ENCODE peak calls at places on chromosomes 4 and X, in six cellular contexts. B is CMK, X is adrenal gland, U is T follicular helper cell, H is EH, P is right cardiac atrium. A is an unnamed sample.

GRCh38 chr4:154192585-154192984 is 299.0 kb downstream of the DCHS2 start:
- DNase-seq in X (no peak), B (no peak), H (no peak), U (no peak), P (no peak), A (no peak)

GRCh38 chr4:68373513-68373912 is 23.6 kb upstream of the YTHDC1 start:
- DNase-seq in X (peak), U (peak), P (peak), H (peak), B (no peak), A (peak)

GRCh38 chr4:55547461-55547770 is 707 bp upstream of the CLOCK start:
- DNase-seq in H (no peak), X (peak), U (no peak), B (no peak), P (no peak), A (no peak)

GRCh38 chr4:41319553-41319952 is 62.8 kb downstream of the UCHL1 start:
- DNase-seq in U (no peak), B (no peak), X (peak), H (peak), P (no peak), A (no peak)

GRCh38 chr4:178823673-178824072 is 1381.4 kb upstream of the AGA start:
- DNase-seq in P (no peak), H (no peak), X (no peak), B (no peak), U (no peak), A (no peak)

GRCh38 chrX:122703762-122704161 is 480.3 kb upstream of the GRIA3 start:
- DNase-seq in B (no peak), H (peak), P (no peak), X (no peak), U (no peak), A (no peak)

GRCh38 chr4:153290134-153290533 is 54.4 kb upstream of the MND1 start:
- DNase-seq in B (no peak), U (no peak), X (no peak), P (no peak), H (no peak), A (no peak)

GRCh38 chrX:55011294-55011693 is 11.1 kb downstream of the APEX2 start:
- DNase-seq in P (no peak), H (peak), X (no peak), B (no peak), U (no peak), A (no peak)

GRCh38 chr4:139214039-139214534 is 37.1 kb upstream of the ELF2 start:
- DNase-seq in B (no peak), U (no peak), H (peak), X (peak), P (no peak), A (peak)